ENCODE peak calls at places on chromosome 22, in ten cellular contexts. O is EL; N is HFFc6; W is spleen; P is NCI-H1092; R is NCI-H510A treated with DMSO at 0.1 percent for 48 hours; Z is NCI-H1048; H is GM18507; E is iPS-NIHi11; J is activated CD8-positive, alpha-beta T cell treated with anti-CD3 and anti-CD28 coated beads for 36 hours. A is an unnamed sample.

GRCh38 chr22:25054943-25055511 is 102.5 kb downstream of the KIAA1671 start:
- DNase-seq in R (no peak), H (no peak), J (peak), O (no peak), N (no peak), E (no peak), W (no peak), Z (no peak), P (no peak), A (no peak)

GRCh38 chr22:35303029-35303624 is 3.4 kb downstream of the TOM1 start:
- DNase-seq in R (no peak), J (no peak), E (no peak), H (no peak), N (no peak), W (peak), Z (no peak), P (no peak), O (no peak), A (no peak)

GRCh38 chr22:29072193-29072978 is 449 bp upstream of the KREMEN1 start:
- DNase-seq in Z (peak), W (peak), P (peak), E (peak), N (no peak), J (peak), R (peak), H (peak), O (peak), A (peak)

GRCh38 chr22:49751318-49751967 is 76.2 kb downstream of the BRD1 start:
- DNase-seq in W (no peak), R (no peak), O (no peak), Z (no peak), H (no peak), N (no peak), P (no peak), J (no peak), E (peak), A (no peak)

GRCh38 chr22:43060213-43060612 is 29.0 kb downstream of the TTLL1 start:
- DNase-seq in P (no peak), J (peak), H (no peak), O (peak), W (no peak), N (no peak), R (no peak), Z (no peak), E (peak), A (no peak)

GRCh38 chr22:45164217-45165123 is 745 bp downstream of the NUP50 start:
- DNase-seq in H (no peak), Z (no peak), P (no peak), J (peak), R (no peak), W (peak), N (no peak), E (peak), O (peak), A (no peak)

GRCh38 chr22:29305836-29306174 is 645 bp upstream of the GAS2L1 start:
- DNase-seq in H (no peak), O (no peak), E (no peak), R (no peak), J (no peak), Z (no peak), W (no peak), N (no peak), P (no peak), A (no peak)

GRCh38 chr22:29907753-29908515 is 25.0 kb downstream of the MTMR3 start:
- DNase-seq in O (peak), J (peak), N (peak), R (peak), E (peak), W (no peak), P (peak), H (no peak), Z (peak), A (peak)

GRCh38 chr22:41501209-41501608 is 32.3 kb downstream of the ACO2 start:
- DNase-seq in N (no peak), R (no peak), P (no peak), J (peak), O (no peak), H (no peak), Z (no peak), W (no peak), E (peak), A (no peak)

GRCh38 chr22:35541254-35541748 is 670 bp downstream of the RASD2 start:
- DNase-seq in E (peak), H (no peak), Z (no peak), W (no peak), N (no peak), P (no peak), O (no peak), R (no peak), J (no peak), A (no peak)

GRCh38 chr22:46561435-46561905 is 24.1 kb upstream of the CELSR1 start:
- DNase-seq in H (no peak), R (no peak), Z (peak), N (no peak), E (peak), O (peak), P (no peak), W (peak), J (peak), A (peak)

GRCh38 chr22:32858957-32859356 is 57.5 kb downstream of the TIMP3 start:
- DNase-seq in O (no peak), J (no peak), H (no peak), Z (no peak), W (no peak), N (no peak), R (peak), E (no peak), P (no peak), A (no peak)

GRCh38 chr22:48090332-48090672 is 1327.9 kb downstream of the TBC1D22A start:
- DNase-seq in W (no peak), P (no peak), J (no peak), N (no peak), Z (no peak), O (no peak), H (no peak), R (no peak), E (no peak), A (no peak)

GRCh38 chr22:37601540-37602442 is 6.8 kb upstream of the GGA1 start:
- DNase-seq in J (no peak), W (no peak), E (peak), Z (peak), O (peak), N (peak), H (no peak), P (no peak), R (peak), A (peak)

GRCh38 chr22:42725606-42726355 is 5.1 kb upstream of the A4GALT start:
- DNase-seq in J (no peak), W (no peak), O (no peak), P (no peak), R (no peak), N (no peak), Z (no peak), E (no peak), H (no peak), A (no peak)

GRCh38 chr22:40120783-40121182 is 56.9 kb upstream of the TNRC6B start:
- DNase-seq in O (no peak), H (no peak), Z (no peak), E (no peak), P (no peak), J (no peak), N (no peak), R (no peak), W (no peak), A (no peak)

GRCh38 chr22:40325315-40325714 is 21.0 kb upstream of the ADSL start:
- DNase-seq in H (no peak), O (no peak), R (no peak), W (no peak), P (no peak), Z (no peak), J (peak), E (no peak), N (no peak), A (no peak)

GRCh38 chr22:45425101-45425500 is 11.6 kb downstream of the RIBC2 start:
- DNase-seq in N (peak), O (no peak), W (peak), P (no peak), H (no peak), R (no peak), J (no peak), Z (no peak), E (no peak), A (no peak)

GRCh38 chr22:24329453-24329852 is 58.8 kb downstream of the SPECC1L start:
- DNase-seq in R (no peak), P (no peak), E (no peak), O (no peak), Z (no peak), N (no peak), J (no peak), W (no peak), H (no peak), A (no peak)

GRCh38 chr22:23250424-23251363 is 70.4 kb downstream of the BCR start:
- DNase-seq in R (no peak), N (no peak), E (no peak), Z (no peak), P (no peak), J (no peak), H (no peak), W (no peak), O (no peak), A (no peak)

GRCh38 chr22:32698926-32699619 is 102.4 kb upstream of the TIMP3 start:
- DNase-seq in N (no peak), W (no peak), H (no peak), O (no peak), P (no peak), R (no peak), J (no peak), E (no peak), Z (no peak), A (no peak)

GRCh38 chr22:32352681-32353080 is 5.0 kb upstream of the RFPL3 start:
- DNase-seq in H (no peak), O (no peak), J (no peak), R (no peak), P (no peak), Z (no peak), W (no peak), E (no peak), N (no peak), A (no peak)

GRCh38 chr22:25404556-25404922 is 159.9 kb upstream of the GRK3 start:
- DNase-seq in P (no peak), J (no peak), E (peak), N (no peak), R (no peak), O (peak), H (no peak), Z (no peak), W (peak), A (no peak)

GRCh38 chr22:17172172-17172833 is 13.2 kb upstream of the HDHD5 start:
- DNase-seq in R (no peak), Z (no peak), W (peak), O (no peak), J (peak), P (no peak), N (no peak), H (no peak), E (peak), A (no peak)

GRCh38 chr22:37661160-37661924 is 2.8 kb downstream of the PDXP start:
- DNase-seq in R (peak), O (peak), Z (no peak), N (peak), H (no peak), W (no peak), J (peak), P (no peak), E (no peak), A (no peak)

GRCh38 chr22:29093980-29094379 is 21.1 kb downstream of the KREMEN1 start:
- DNase-seq in R (no peak), W (no peak), P (no peak), E (no peak), Z (no peak), H (no peak), N (peak), O (no peak), J (no peak), A (no peak)

GRCh38 chr22:47627561-47628253 is 865.3 kb downstream of the TBC1D22A start:
- DNase-seq in Z (no peak), O (no peak), N (no peak), W (no peak), J (no peak), R (no peak), H (no peak), E (no peak), P (no peak), A (no peak)

GRCh38 chr22:40250608-40251007 is 72.9 kb downstream of the TNRC6B start:
- DNase-seq in O (no peak), Z (no peak), N (no peak), H (no peak), J (peak), R (no peak), E (no peak), W (no peak), P (no peak), A (no peak)

GRCh38 chr22:27726344-27726725 is 75.2 kb downstream of the MN1 start:
- DNase-seq in H (no peak), E (no peak), O (no peak), R (no peak), P (no peak), Z (no peak), W (no peak), J (no peak), N (no peak), A (no peak)

GRCh38 chr22:28023036-28023435 is 104.0 kb upstream of the PITPNB start:
- DNase-seq in W (peak), E (no peak), N (no peak), P (no peak), R (no peak), J (no peak), O (no peak), H (no peak), Z (no peak), A (no peak)

GRCh38 chr22:33044059-33044458 is 14.1 kb downstream of the SYN3 start:
- DNase-seq in O (no peak), Z (no peak), R (no peak), N (no peak), J (no peak), P (no peak), W (no peak), H (no peak), E (no peak), A (no peak)

GRCh38 chr22:41725510-41726110 is 26.3 kb downstream of the MEI1 start:
- DNase-seq in H (no peak), P (no peak), J (no peak), N (peak), W (no peak), O (peak), Z (no peak), R (no peak), E (no peak), A (peak)

GRCh38 chr22:49039625-49040024 is 788.0 kb downstream of the BRD1 start:
- DNase-seq in R (no peak), J (no peak), E (no peak), H (no peak), P (no peak), Z (no peak), O (no peak), N (no peak), W (no peak), A (no peak)

GRCh38 chr22:19739448-19739895 is 16.1 kb downstream of the GP1BB start:
- DNase-seq in W (no peak), O (no peak), Z (no peak), R (no peak), H (no peak), E (no peak), P (no peak), N (no peak), J (no peak), A (no peak)

GRCh38 chr22:31822523-31822922 is 68.7 kb downstream of the DEPDC5 start:
- DNase-seq in O (no peak), N (no peak), P (no peak), J (no peak), E (no peak), H (no peak), W (no peak), R (no peak), Z (no peak), A (no peak)

GRCh38 chr22:29197096-29197495 is 8.6 kb upstream of the EMID1 start:
- DNase-seq in E (no peak), N (no peak), O (no peak), W (no peak), J (no peak), H (no peak), P (no peak), R (no peak), Z (no peak), A (no peak)

GRCh38 chr22:44909241-44909640 is 100.6 kb downstream of the PHF21B start:
- DNase-seq in W (peak), Z (no peak), N (no peak), H (no peak), P (no peak), R (no peak), E (no peak), J (no peak), O (no peak), A (no peak)

GRCh38 chr22:24330636-24331035 is 60.0 kb downstream of the SPECC1L start:
- DNase-seq in E (no peak), P (no peak), R (no peak), J (no peak), O (peak), N (no peak), Z (no peak), W (no peak), H (no peak), A (no peak)

A was measured in NCI-H226.